ENCODE peak calls at places on chromosome 20, in nine cellular contexts. One of them, this sample, is unnamed.

GRCh38 chr20:17827759-17828559 is 128.2 kb downstream of the BANF2 start:
- DNase-seq in cardiac fibroblast: no peak
- DNase-seq in GM12865: no peak
- DNase-seq in suprapubic skin: no peak
- DNase-seq in RWPE2: no peak
- DNase-seq in A549: no peak
- DNase-seq in bronchial epithelial cell: no peak
- DNase-seq in esophagus squamous epithelium: no peak
- DNase-seq in stomach: no peak
- DNase-seq in this sample: no peak

GRCh38 chr20:25493137-25493536 is 85.7 kb downstream of the GINS1 start:
- DNase-seq in A549: no peak
- DNase-seq in stomach: no peak
- DNase-seq in RWPE2: no peak
- DNase-seq in esophagus squamous epithelium: no peak
- DNase-seq in GM12865: no peak
- DNase-seq in suprapubic skin: peak
- DNase-seq in bronchial epithelial cell: no peak
- DNase-seq in cardiac fibroblast: no peak
- DNase-seq in this sample: no peak

GRCh38 chr20:22460803-22461202 is 123.6 kb downstream of the FOXA2 start:
- DNase-seq in cardiac fibroblast: no peak
- DNase-seq in A549: no peak
- DNase-seq in suprapubic skin: no peak
- DNase-seq in RWPE2: no peak
- DNase-seq in esophagus squamous epithelium: no peak
- DNase-seq in bronchial epithelial cell: no peak
- DNase-seq in GM12865: no peak
- DNase-seq in stomach: no peak
- DNase-seq in this sample: no peak

GRCh38 chr20:3818155-3819151 is 1.9 kb upstream of the AP5S1 start:
- DNase-seq in A549: peak
- DNase-seq in stomach: peak
- DNase-seq in RWPE2: no peak
- DNase-seq in GM12865: peak
- DNase-seq in bronchial epithelial cell: peak
- DNase-seq in suprapubic skin: no peak
- DNase-seq in cardiac fibroblast: peak
- DNase-seq in esophagus squamous epithelium: no peak
- DNase-seq in this sample: no peak

GRCh38 chr20:36086767-36087166 is 67.8 kb upstream of the EPB41L1 start:
- DNase-seq in cardiac fibroblast: no peak
- DNase-seq in suprapubic skin: no peak
- DNase-seq in stomach: no peak
- DNase-seq in bronchial epithelial cell: peak
- DNase-seq in A549: peak
- DNase-seq in RWPE2: no peak
- DNase-seq in esophagus squamous epithelium: no peak
- DNase-seq in GM12865: no peak
- DNase-seq in this sample: no peak

GRCh38 chr20:11849270-11849920 is 68.3 kb upstream of the BTBD3 start:
- DNase-seq in esophagus squamous epithelium: no peak
- DNase-seq in bronchial epithelial cell: peak
- DNase-seq in suprapubic skin: no peak
- DNase-seq in stomach: no peak
- DNase-seq in A549: no peak
- DNase-seq in GM12865: no peak
- DNase-seq in RWPE2: no peak
- DNase-seq in cardiac fibroblast: peak
- DNase-seq in this sample: no peak

GRCh38 chr20:25032478-25033183 is 25.3 kb downstream of the ACSS1 start:
- DNase-seq in esophagus squamous epithelium: no peak
- DNase-seq in cardiac fibroblast: no peak
- DNase-seq in GM12865: no peak
- DNase-seq in A549: no peak
- DNase-seq in bronchial epithelial cell: no peak
- DNase-seq in suprapubic skin: no peak
- DNase-seq in stomach: peak
- DNase-seq in RWPE2: no peak
- DNase-seq in this sample: no peak

GRCh38 chr20:57792386-57793095 is 82.7 kb upstream of the PMEPA1 start:
- DNase-seq in esophagus squamous epithelium: no peak
- DNase-seq in stomach: no peak
- DNase-seq in A549: no peak
- DNase-seq in GM12865: no peak
- DNase-seq in bronchial epithelial cell: peak
- DNase-seq in cardiac fibroblast: peak
- DNase-seq in suprapubic skin: no peak
- DNase-seq in RWPE2: peak
- DNase-seq in this sample: no peak

GRCh38 chr20:59735917-59736316 is 131.6 kb downstream of the PHACTR3 start:
- DNase-seq in stomach: no peak
- DNase-seq in cardiac fibroblast: no peak
- DNase-seq in suprapubic skin: peak
- DNase-seq in RWPE2: peak
- DNase-seq in A549: no peak
- DNase-seq in GM12865: no peak
- DNase-seq in bronchial epithelial cell: no peak
- DNase-seq in esophagus squamous epithelium: no peak
- DNase-seq in this sample: no peak

GRCh38 chr20:19543114-19543513 is 214.9 kb upstream of the RIN2 start:
- DNase-seq in suprapubic skin: no peak
- DNase-seq in stomach: no peak
- DNase-seq in A549: no peak
- DNase-seq in GM12865: no peak
- DNase-seq in cardiac fibroblast: no peak
- DNase-seq in RWPE2: no peak
- DNase-seq in esophagus squamous epithelium: no peak
- DNase-seq in bronchial epithelial cell: no peak
- DNase-seq in this sample: no peak

GRCh38 chr20:34983995-34984735 is 28.5 kb downstream of the MYH7B start:
- DNase-seq in RWPE2: peak
- DNase-seq in suprapubic skin: no peak
- DNase-seq in esophagus squamous epithelium: no peak
- DNase-seq in GM12865: no peak
- DNase-seq in bronchial epithelial cell: no peak
- DNase-seq in cardiac fibroblast: no peak
- DNase-seq in A549: no peak
- DNase-seq in stomach: no peak
- DNase-seq in this sample: no peak

GRCh38 chr20:34872604-34873224 is at the start of gene GGT7:
- DNase-seq in GM12865: peak
- DNase-seq in suprapubic skin: peak
- DNase-seq in A549: peak
- DNase-seq in bronchial epithelial cell: peak
- DNase-seq in cardiac fibroblast: peak
- DNase-seq in esophagus squamous epithelium: no peak
- DNase-seq in stomach: peak
- DNase-seq in RWPE2: peak
- DNase-seq in this sample: no peak

GRCh38 chr20:47857994-47858557 is 72.8 kb upstream of the SULF2 start:
- DNase-seq in GM12865: no peak
- DNase-seq in stomach: no peak
- DNase-seq in bronchial epithelial cell: peak
- DNase-seq in suprapubic skin: no peak
- DNase-seq in cardiac fibroblast: peak
- DNase-seq in A549: no peak
- DNase-seq in esophagus squamous epithelium: no peak
- DNase-seq in RWPE2: no peak
- DNase-seq in this sample: no peak

GRCh38 chr20:10250902-10251301 is 32.3 kb downstream of the SNAP25 start:
- DNase-seq in GM12865: no peak
- DNase-seq in RWPE2: no peak
- DNase-seq in esophagus squamous epithelium: no peak
- DNase-seq in A549: peak
- DNase-seq in cardiac fibroblast: no peak
- DNase-seq in bronchial epithelial cell: peak
- DNase-seq in stomach: no peak
- DNase-seq in suprapubic skin: no peak
- DNase-seq in this sample: no peak

GRCh38 chr20:3248167-3248992 is 9.4 kb upstream of the SLC4A11 start:
- DNase-seq in stomach: peak
- DNase-seq in cardiac fibroblast: peak
- DNase-seq in bronchial epithelial cell: peak
- DNase-seq in RWPE2: no peak
- DNase-seq in esophagus squamous epithelium: no peak
- DNase-seq in A549: no peak
- DNase-seq in GM12865: peak
- DNase-seq in suprapubic skin: no peak
- DNase-seq in this sample: no peak

GRCh38 chr20:56944546-56944945 is 315.4 kb downstream of the TFAP2C start:
- DNase-seq in A549: no peak
- DNase-seq in stomach: no peak
- DNase-seq in esophagus squamous epithelium: no peak
- DNase-seq in cardiac fibroblast: no peak
- DNase-seq in suprapubic skin: no peak
- DNase-seq in GM12865: no peak
- DNase-seq in bronchial epithelial cell: no peak
- DNase-seq in RWPE2: no peak
- DNase-seq in this sample: no peak

GRCh38 chr20:50726955-50727791 is 4.2 kb upstream of the PARD6B start:
- DNase-seq in bronchial epithelial cell: no peak
- DNase-seq in suprapubic skin: no peak
- DNase-seq in esophagus squamous epithelium: no peak
- DNase-seq in cardiac fibroblast: no peak
- DNase-seq in GM12865: peak
- DNase-seq in A549: no peak
- DNase-seq in stomach: no peak
- DNase-seq in RWPE2: no peak
- DNase-seq in this sample: no peak

GRCh38 chr20:50723672-50724071 is 7.7 kb upstream of the PARD6B start:
- DNase-seq in stomach: no peak
- DNase-seq in RWPE2: peak
- DNase-seq in suprapubic skin: peak
- DNase-seq in A549: no peak
- DNase-seq in esophagus squamous epithelium: no peak
- DNase-seq in GM12865: no peak
- DNase-seq in cardiac fibroblast: no peak
- DNase-seq in bronchial epithelial cell: no peak
- DNase-seq in this sample: no peak

GRCh38 chr20:50725722-50726000 is 5.7 kb upstream of the PARD6B start:
- DNase-seq in bronchial epithelial cell: no peak
- DNase-seq in esophagus squamous epithelium: no peak
- DNase-seq in RWPE2: peak
- DNase-seq in stomach: no peak
- DNase-seq in GM12865: no peak
- DNase-seq in A549: no peak
- DNase-seq in suprapubic skin: no peak
- DNase-seq in cardiac fibroblast: no peak
- DNase-seq in this sample: no peak

GRCh38 chr20:50724112-50724724 is 7.2 kb upstream of the PARD6B start:
- DNase-seq in RWPE2: peak
- DNase-seq in suprapubic skin: peak
- DNase-seq in bronchial epithelial cell: no peak
- DNase-seq in cardiac fibroblast: no peak
- DNase-seq in stomach: no peak
- DNase-seq in A549: no peak
- DNase-seq in esophagus squamous epithelium: no peak
- DNase-seq in GM12865: no peak
- DNase-seq in this sample: no peak

GRCh38 chr20:50724851-50725721 is 6.3 kb upstream of the PARD6B start:
- DNase-seq in bronchial epithelial cell: peak
- DNase-seq in A549: peak
- DNase-seq in esophagus squamous epithelium: no peak
- DNase-seq in suprapubic skin: peak
- DNase-seq in stomach: peak
- DNase-seq in GM12865: peak
- DNase-seq in cardiac fibroblast: peak
- DNase-seq in RWPE2: peak
- DNase-seq in this sample: peak
- H3K4me3 ChIP-seq in bronchial epithelial cell: no peak
- H3K4me3 ChIP-seq in A549: no peak
- H3K4me3 ChIP-seq in esophagus squamous epithelium: no peak
- H3K4me3 ChIP-seq in suprapubic skin: no peak
- H3K4me3 ChIP-seq in stomach: no peak
- H3K4me3 ChIP-seq in GM12865: no peak
- H3K4me3 ChIP-seq in cardiac fibroblast: no peak
- H3K4me3 ChIP-seq in RWPE2: no peak
- H3K4me3 ChIP-seq in this sample: no peak

GRCh38 chr20:16007978-16008377 is 565.3 kb downstream of the KIF16B start:
- DNase-seq in RWPE2: no peak
- DNase-seq in bronchial epithelial cell: no peak
- DNase-seq in stomach: no peak
- DNase-seq in suprapubic skin: no peak
- DNase-seq in esophagus squamous epithelium: no peak
- DNase-seq in GM12865: no peak
- DNase-seq in A549: peak
- DNase-seq in cardiac fibroblast: no peak
- DNase-seq in this sample: no peak
- TF ChIP-seq CTCF in RWPE2: no peak
- TF ChIP-seq CTCF in bronchial epithelial cell: no peak
- TF ChIP-seq CTCF in stomach: no peak
- TF ChIP-seq CTCF in suprapubic skin: no peak
- TF ChIP-seq CTCF in esophagus squamous epithelium: no peak
- TF ChIP-seq CTCF in GM12865: no peak
- TF ChIP-seq CTCF in A549: no peak
- TF ChIP-seq CTCF in cardiac fibroblast: no peak
- TF ChIP-seq CTCF in this sample: peak

DNA sequence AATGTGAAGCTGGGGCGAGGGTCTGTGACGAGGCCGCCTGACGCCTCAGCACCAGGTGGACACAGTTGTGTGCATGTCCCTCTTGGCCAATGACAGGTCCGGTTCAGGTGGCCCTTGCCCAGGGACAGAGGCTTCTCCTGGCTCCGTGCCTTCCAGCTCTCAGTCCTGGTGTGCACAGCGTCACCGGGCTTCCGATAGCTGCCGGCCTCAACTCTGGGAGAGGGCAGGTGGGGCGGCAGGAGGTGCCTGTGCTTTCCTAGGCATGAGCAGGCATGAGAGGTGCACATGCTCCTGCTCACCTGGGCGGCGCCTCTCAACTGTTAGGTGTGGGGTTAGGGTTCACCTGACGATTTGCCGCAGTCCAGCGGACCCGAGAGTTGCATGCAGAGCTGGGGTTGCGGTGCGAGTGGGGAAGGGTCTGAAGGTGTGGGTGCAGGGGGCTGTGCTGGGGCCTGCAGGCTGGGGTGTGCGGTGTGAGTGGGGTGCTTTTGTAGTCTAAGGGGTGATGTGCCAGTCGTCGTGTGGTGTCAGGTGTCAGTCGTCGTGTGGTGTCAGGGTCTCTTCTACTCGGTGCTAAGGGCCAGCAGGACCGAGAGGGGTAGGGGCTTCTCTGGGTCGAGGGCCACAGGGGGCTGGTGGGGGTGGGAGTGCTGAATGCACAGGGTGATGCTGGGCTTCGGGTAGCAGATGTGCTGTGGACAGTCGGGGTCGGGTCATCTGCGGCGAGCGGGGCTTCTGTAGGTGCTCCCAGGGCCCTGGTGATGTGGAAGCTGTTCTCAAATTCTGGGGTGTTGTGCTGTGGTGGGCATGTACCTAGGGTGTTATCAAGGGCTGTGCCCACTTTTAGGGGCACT is 3.8 kb upstream of the SOX18 start:
- DNase-seq in stomach: no peak
- DNase-seq in suprapubic skin: no peak
- DNase-seq in A549: no peak
- DNase-seq in cardiac fibroblast: no peak
- DNase-seq in GM12865: no peak
- DNase-seq in esophagus squamous epithelium: no peak
- DNase-seq in RWPE2: peak
- DNase-seq in bronchial epithelial cell: no peak
- DNase-seq in this sample: no peak
- H3K4me3 ChIP-seq in stomach: no peak
- H3K4me3 ChIP-seq in suprapubic skin: no peak
- H3K4me3 ChIP-seq in A549: no peak
- H3K4me3 ChIP-seq in cardiac fibroblast: no peak
- H3K4me3 ChIP-seq in GM12865: no peak
- H3K4me3 ChIP-seq in esophagus squamous epithelium: no peak
- H3K4me3 ChIP-seq in RWPE2: no peak
- H3K4me3 ChIP-seq in bronchial epithelial cell: no peak
- H3K4me3 ChIP-seq in this sample: no peak

GRCh38 chr20:8721098-8721497 is 347.8 kb upstream of the PLCB4 start:
- DNase-seq in A549: peak
- DNase-seq in cardiac fibroblast: peak
- DNase-seq in suprapubic skin: no peak
- DNase-seq in bronchial epithelial cell: peak
- DNase-seq in esophagus squamous epithelium: no peak
- DNase-seq in GM12865: peak
- DNase-seq in RWPE2: no peak
- DNase-seq in stomach: peak
- DNase-seq in this sample: no peak
- TF ChIP-seq CTCF in A549: peak
- TF ChIP-seq CTCF in cardiac fibroblast: peak
- TF ChIP-seq CTCF in suprapubic skin: peak
- TF ChIP-seq CTCF in bronchial epithelial cell: peak
- TF ChIP-seq CTCF in esophagus squamous epithelium: peak
- TF ChIP-seq CTCF in GM12865: peak
- TF ChIP-seq CTCF in RWPE2: peak
- TF ChIP-seq CTCF in stomach: peak
- TF ChIP-seq CTCF in this sample: peak